ENCODE peak calls at places on chromosomes 11 and 22, in five cellular contexts. One of them, this sample, is unnamed.

GRCh38 chr11:131991606-131992005 is 621.2 kb downstream of the NTM start:
- DNase-seq in GM12878: no peak
- DNase-seq in HepG2: no peak
- DNase-seq in IMR-90: no peak
- DNase-seq in K562: no peak
- DNase-seq in this sample: no peak

GRCh38 chr22:26669060-26669481 is 11.7 kb downstream of the MIAT start:
- DNase-seq in HepG2: peak
- DNase-seq in K562: peak
- DNase-seq in GM12878: no peak
- DNase-seq in IMR-90: peak
- DNase-seq in this sample: peak

GRCh38 chr11:58597749-58598148 is 18.9 kb downstream of the ZFP91 start:
- DNase-seq in K562: no peak
- DNase-seq in GM12878: no peak
- DNase-seq in IMR-90: no peak
- DNase-seq in HepG2: no peak
- DNase-seq in this sample: no peak

GRCh38 chr11:126162286-126163030 is 49.0 kb downstream of the RPUSD4 start:
- DNase-seq in HepG2: no peak
- DNase-seq in IMR-90: peak
- DNase-seq in K562: no peak
- DNase-seq in GM12878: no peak
- DNase-seq in this sample: no peak

GRCh38 chr22:33357894-33358440 is 299.8 kb upstream of the SYN3 start:
- DNase-seq in GM12878: no peak
- DNase-seq in K562: no peak
- DNase-seq in IMR-90: no peak
- DNase-seq in HepG2: no peak
- DNase-seq in this sample: no peak

GRCh38 chr11:64694821-64695365 is 28.1 kb downstream of the NRXN2 start:
- DNase-seq in GM12878: no peak
- DNase-seq in IMR-90: no peak
- DNase-seq in K562: no peak
- DNase-seq in HepG2: no peak
- DNase-seq in this sample: peak

GRCh38 chr11:70255717-70256116 is 14.8 kb upstream of the PPFIA1 start:
- DNase-seq in HepG2: no peak
- DNase-seq in GM12878: no peak
- DNase-seq in IMR-90: no peak
- DNase-seq in K562: no peak
- DNase-seq in this sample: no peak

GRCh38 chr22:23068832-23069385 is 1.4 kb upstream of the GNAZ start:
- DNase-seq in GM12878: no peak
- DNase-seq in K562: no peak
- DNase-seq in IMR-90: no peak
- DNase-seq in HepG2: no peak
- DNase-seq in this sample: no peak

GRCh38 chr11:67415501-67416304 is at the start of gene CARNS1:
- DNase-seq in IMR-90: no peak
- DNase-seq in GM12878: no peak
- DNase-seq in K562: no peak
- DNase-seq in HepG2: no peak
- DNase-seq in this sample: no peak

GRCh38 chr11:9057888-9058287 is 33.5 kb downstream of the SCUBE2 start:
- DNase-seq in IMR-90: no peak
- DNase-seq in K562: no peak
- DNase-seq in GM12878: no peak
- DNase-seq in HepG2: no peak
- DNase-seq in this sample: no peak

GRCh38 chr11:79062814-79063762 is 377.7 kb downstream of the TENM4 start:
- DNase-seq in HepG2: peak
- DNase-seq in IMR-90: peak
- DNase-seq in GM12878: no peak
- DNase-seq in K562: peak
- DNase-seq in this sample: peak

GRCh38 chr11:75383246-75383645 is 16.1 kb upstream of the RPS3 start:
- DNase-seq in IMR-90: no peak
- DNase-seq in HepG2: no peak
- DNase-seq in K562: no peak
- DNase-seq in GM12878: no peak
- DNase-seq in this sample: no peak

GRCh38 chr11:70697701-70698100 is 299.4 kb downstream of the CTTN start:
- DNase-seq in K562: no peak
- DNase-seq in IMR-90: no peak
- DNase-seq in GM12878: no peak
- DNase-seq in HepG2: no peak
- DNase-seq in this sample: no peak

GRCh38 chr11:34614334-34615113 is 6.4 kb upstream of the EHF start:
- DNase-seq in GM12878: no peak
- DNase-seq in IMR-90: peak
- DNase-seq in K562: no peak
- DNase-seq in HepG2: no peak
- DNase-seq in this sample: no peak

GRCh38 chr22:35462558-35463230 is 62.8 kb downstream of the MCM5 start:
- DNase-seq in HepG2: no peak
- DNase-seq in GM12878: no peak
- DNase-seq in K562: no peak
- DNase-seq in IMR-90: no peak
- DNase-seq in this sample: no peak

GRCh38 chr11:100978442-100978841 is 151.2 kb downstream of the PGR start:
- DNase-seq in K562: no peak
- DNase-seq in IMR-90: no peak
- DNase-seq in HepG2: no peak
- DNase-seq in GM12878: no peak
- DNase-seq in this sample: no peak

GRCh38 chr11:2444301-2445106 is at the start of the genes KCNQ1 and TRPM5:
- DNase-seq in HepG2: no peak
- DNase-seq in IMR-90: no peak
- DNase-seq in K562: peak
- DNase-seq in GM12878: no peak
- DNase-seq in this sample: peak

GRCh38 chr11:40388097-40388818 is 1071.2 kb downstream of the LRRC4C start:
- DNase-seq in IMR-90: peak
- DNase-seq in HepG2: no peak
- DNase-seq in GM12878: no peak
- DNase-seq in K562: no peak
- DNase-seq in this sample: no peak

GRCh38 chr22:24059793-24060192 is 48.7 kb downstream of the CABIN1 start:
- DNase-seq in GM12878: no peak
- DNase-seq in IMR-90: no peak
- DNase-seq in HepG2: no peak
- DNase-seq in K562: no peak
- DNase-seq in this sample: no peak

GRCh38 chr22:36027960-36028645 is 521 bp downstream of the RBFOX2 start:
- DNase-seq in HepG2: no peak
- DNase-seq in K562: no peak
- DNase-seq in IMR-90: no peak
- DNase-seq in GM12878: no peak
- DNase-seq in this sample: peak

GRCh38 chr11:64007629-64008282 is 21.5 kb downstream of the OTUB1 start:
- DNase-seq in HepG2: peak
- DNase-seq in K562: peak
- DNase-seq in IMR-90: no peak
- DNase-seq in GM12878: no peak
- DNase-seq in this sample: peak

GRCh38 chr11:2375964-2376551 is 1.1 kb upstream of the CD81 start:
- DNase-seq in GM12878: no peak
- DNase-seq in K562: no peak
- DNase-seq in HepG2: no peak
- DNase-seq in IMR-90: no peak
- DNase-seq in this sample: no peak

GRCh38 chr22:44195189-44195871 is 14.6 kb downstream of the PARVG start:
- DNase-seq in IMR-90: no peak
- DNase-seq in GM12878: no peak
- DNase-seq in HepG2: no peak
- DNase-seq in K562: no peak
- DNase-seq in this sample: no peak

GRCh38 chr11:85758026-85758425 is 52.9 kb downstream of the SYTL2 start:
- DNase-seq in IMR-90: no peak
- DNase-seq in GM12878: no peak
- DNase-seq in K562: no peak
- DNase-seq in HepG2: no peak
- DNase-seq in this sample: no peak

GRCh38 chr11:1388763-1389102 is 1.0 kb upstream of the BRSK2 start:
- DNase-seq in IMR-90: no peak
- DNase-seq in HepG2: no peak
- DNase-seq in GM12878: no peak
- DNase-seq in K562: no peak
- DNase-seq in this sample: no peak

GRCh38 chr22:35310556-35311550 is 11.2 kb downstream of the TOM1 start:
- DNase-seq in HepG2: peak
- DNase-seq in K562: no peak
- DNase-seq in GM12878: no peak
- DNase-seq in IMR-90: no peak
- DNase-seq in this sample: no peak

GRCh38 chr11:119155733-119156492 is 7.1 kb downstream of the ABCG4 start:
- DNase-seq in HepG2: peak
- DNase-seq in IMR-90: no peak
- DNase-seq in K562: peak
- DNase-seq in GM12878: no peak
- DNase-seq in this sample: peak

GRCh38 chr22:24068377-24068680 is 57.2 kb downstream of the CABIN1 start:
- DNase-seq in K562: peak
- DNase-seq in HepG2: no peak
- DNase-seq in GM12878: no peak
- DNase-seq in IMR-90: no peak
- DNase-seq in this sample: no peak

DNA sequence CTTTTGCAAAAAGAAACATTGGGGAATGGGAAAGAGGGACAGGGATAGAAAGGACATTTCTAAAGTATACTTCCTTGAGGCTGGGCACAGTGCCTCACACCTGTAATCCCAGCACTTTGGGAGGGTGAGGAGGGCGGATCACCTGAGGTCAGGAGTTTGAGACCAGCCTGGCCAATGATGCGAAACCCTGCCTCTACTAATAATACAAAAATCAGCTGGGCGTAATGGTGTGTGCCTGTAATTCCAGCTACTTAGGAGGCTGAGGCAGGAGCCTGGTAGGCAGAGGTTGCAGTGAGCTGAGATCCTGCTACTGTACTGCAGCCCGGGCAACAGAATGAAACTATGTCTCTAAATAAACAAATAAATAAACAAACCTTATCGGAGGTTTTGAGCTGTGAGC is 16.3 kb upstream of the TEF start:
- DNase-seq in K562: no peak
- DNase-seq in GM12878: no peak
- DNase-seq in HepG2: no peak
- DNase-seq in IMR-90: no peak
- DNase-seq in this sample: no peak
- TF ChIP-seq MXI1 in K562: no peak
- TF ChIP-seq MXI1 in GM12878: no peak
- TF ChIP-seq MXI1 in HepG2: no peak
- TF ChIP-seq MXI1 in IMR-90: no peak
- TF ChIP-seq MXI1 in this sample: no peak

GRCh38 chr11:29809121-29809520 is 207.7 kb downstream of the KCNA4 start:
- DNase-seq in IMR-90: no peak
- DNase-seq in K562: no peak
- DNase-seq in HepG2: no peak
- DNase-seq in GM12878: no peak
- DNase-seq in this sample: no peak
- TF ChIP-seq MXI1 in IMR-90: no peak
- TF ChIP-seq MXI1 in K562: no peak
- TF ChIP-seq MXI1 in HepG2: no peak
- TF ChIP-seq MXI1 in GM12878: no peak
- TF ChIP-seq MXI1 in this sample: no peak

DNA sequence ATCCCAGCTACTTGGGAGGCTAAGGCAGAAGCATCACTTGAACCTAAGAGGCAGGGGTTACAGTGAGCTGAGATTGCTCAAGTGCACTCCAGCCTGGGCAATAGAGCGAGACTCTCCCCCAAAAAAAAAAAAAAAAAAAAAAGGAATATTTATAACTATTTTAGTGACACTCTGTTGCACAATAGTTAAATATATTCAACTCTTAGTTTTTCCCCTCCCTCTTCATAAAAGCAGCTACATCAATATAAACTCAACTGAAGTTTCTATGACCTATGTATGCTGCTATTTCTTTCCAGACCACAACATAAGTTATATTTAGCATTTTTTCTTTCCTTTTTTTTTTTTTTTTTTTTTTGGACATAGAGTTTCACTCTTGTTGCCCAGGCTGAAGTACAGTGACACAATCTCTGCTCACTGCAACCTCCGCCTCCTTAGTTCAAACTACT is 19.2 kb downstream of the CELF1 start:
- DNase-seq in GM12878: no peak
- DNase-seq in IMR-90: peak
- DNase-seq in HepG2: no peak
- DNase-seq in K562: no peak
- DNase-seq in this sample: no peak
- TF ChIP-seq MXI1 in GM12878: no peak
- TF ChIP-seq MXI1 in IMR-90: no peak
- TF ChIP-seq MXI1 in HepG2: no peak
- TF ChIP-seq MXI1 in K562: no peak
- TF ChIP-seq MXI1 in this sample: no peak

GRCh38 chr22:45612940-45613339 is 58.7 kb upstream of the ATXN10 start:
- DNase-seq in HepG2: no peak
- DNase-seq in IMR-90: no peak
- DNase-seq in K562: no peak
- DNase-seq in GM12878: no peak
- DNase-seq in this sample: no peak
- TF ChIP-seq MXI1 in HepG2: no peak
- TF ChIP-seq MXI1 in IMR-90: no peak
- TF ChIP-seq MXI1 in K562: no peak
- TF ChIP-seq MXI1 in GM12878: no peak
- TF ChIP-seq MXI1 in this sample: no peak

GRCh38 chr11:18890615-18891014 is 48.6 kb downstream of the MRGPRX1 start:
- DNase-seq in K562: no peak
- DNase-seq in IMR-90: no peak
- DNase-seq in HepG2: no peak
- DNase-seq in GM12878: no peak
- DNase-seq in this sample: no peak
- TF ChIP-seq MXI1 in K562: no peak
- TF ChIP-seq MXI1 in IMR-90: no peak
- TF ChIP-seq MXI1 in HepG2: no peak
- TF ChIP-seq MXI1 in GM12878: no peak
- TF ChIP-seq MXI1 in this sample: no peak

GRCh38 chr11:89498845-89499448 is 7.8 kb upstream of the NOX4 start:
- DNase-seq in K562: peak
- DNase-seq in GM12878: no peak
- DNase-seq in IMR-90: no peak
- DNase-seq in HepG2: peak
- DNase-seq in this sample: no peak

GRCh38 chr11:89491141-89491690 is at the start of gene NOX4:
- DNase-seq in HepG2: no peak
- DNase-seq in GM12878: no peak
- DNase-seq in IMR-90: peak
- DNase-seq in K562: no peak
- DNase-seq in this sample: peak

GRCh38 chr11:89495951-89496350 is 4.8 kb upstream of the NOX4 start:
- DNase-seq in HepG2: no peak
- DNase-seq in IMR-90: peak
- DNase-seq in K562: no peak
- DNase-seq in GM12878: no peak
- DNase-seq in this sample: no peak
- TF ChIP-seq MXI1 in HepG2: no peak
- TF ChIP-seq MXI1 in IMR-90: no peak
- TF ChIP-seq MXI1 in K562: no peak
- TF ChIP-seq MXI1 in GM12878: no peak
- TF ChIP-seq MXI1 in this sample: no peak